ENCODE peak calls at places on chromosomes 12 and 14, in ten cellular contexts. Q is A549, K is GM12891, V is sigmoid colon, M is gastrocnemius medialis, H is upper lobe of left lung, N is thyroid gland, G is body of pancreas, O is uterus, L is stomach. J is an unnamed sample.

GRCh38 chr12:120453977-120454376 is 7.7 kb downstream of the GATC start:
- DNase-seq in Q (peak; percentile 61), K (no peak), V (no peak), M (no peak), H (no peak), N (no peak), G (no peak), O (no peak), L (no peak), J (peak; percentile 56)

GRCh38 chr12:82144505-82144904 is 213.7 kb downstream of the CCDC59 start:
- DNase-seq in Q (no peak), K (no peak), V (no peak), M (no peak), H (no peak), N (no peak), G (no peak), O (no peak), L (no peak), J (no peak)

GRCh38 chr14:21106191-21106505 is 5.3 kb downstream of the TMEM253 start:
- DNase-seq in Q (no peak), K (no peak), V (no peak), M (no peak), H (no peak), N (no peak), G (no peak), O (no peak), L (no peak), J (no peak)

GRCh38 chr12:118299791-118300460 is 72.8 kb downstream of the TAOK3 start:
- DNase-seq in Q (no peak), K (no peak), V (no peak), M (no peak), H (no peak), N (no peak), G (no peak), O (no peak), L (no peak), J (peak; percentile 11)

GRCh38 chr14:76997257-76997970 is 31.1 kb downstream of the IRF2BPL start:
- DNase-seq in Q (no peak), K (no peak), V (no peak), M (no peak), H (no peak), N (no peak), G (no peak), O (no peak), L (no peak), J (no peak)

GRCh38 chr12:57722716-57723629 is 15.6 kb downstream of the AGAP2 start:
- DNase-seq in Q (no peak), K (peak; percentile 12), V (no peak), M (no peak), H (no peak), N (no peak), G (no peak), O (no peak), L (no peak), J (no peak)

GRCh38 chr12:10213168-10214130 is 772 bp downstream of the GABARAPL1 start:
- DNase-seq in Q (peak; percentile 46), K (peak; percentile 49), V (peak; percentile 93), M (peak; percentile 85), H (peak; percentile 86), N (peak; percentile 72), G (peak; percentile 87), O (peak; percentile 83), L (peak; percentile 72), J (peak; percentile 88)

GRCh38 chr14:95515523-95516517 is 630 bp downstream of the SYNE3 start:
- DNase-seq in Q (peak; percentile 74), K (peak; percentile 91), V (peak; percentile 82), M (peak; percentile 64), H (peak; percentile 87), N (peak; percentile 70), G (peak; percentile 72), O (no peak), L (peak; percentile 78), J (peak; percentile 84)

GRCh38 chr14:101997429-101998336 is 33.3 kb downstream of the DYNC1H1 start:
- DNase-seq in Q (no peak), K (no peak), V (no peak), M (no peak), H (no peak), N (no peak), G (no peak), O (no peak), L (no peak), J (no peak)

GRCh38 chr12:93818488-93819047 is 141.4 kb downstream of the CRADD start:
- DNase-seq in Q (no peak), K (no peak), V (no peak), M (no peak), H (no peak), N (no peak), G (no peak), O (peak; percentile 63), L (no peak), J (no peak)

GRCh38 chr14:102008891-102009290 is 44.5 kb downstream of the DYNC1H1 start:
- DNase-seq in Q (no peak), K (no peak), V (no peak), M (no peak), H (no peak), N (no peak), G (no peak), O (no peak), L (no peak), J (no peak)

GRCh38 chr14:100362311-100362927 is 39.3 kb downstream of the SLC25A47 start:
- DNase-seq in Q (no peak), K (no peak), V (no peak), M (no peak), H (no peak), N (no peak), G (no peak), O (no peak), L (no peak), J (no peak)

GRCh38 chr12:30877110-30877875 is 49.3 kb upstream of the TSPAN11 start:
- DNase-seq in Q (no peak), K (no peak), V (no peak), M (no peak), H (peak; percentile 60), N (peak; percentile 30), G (no peak), O (no peak), L (no peak), J (no peak)

GRCh38 chr14:71333705-71334104 is 426.4 kb downstream of the PCNX1 start:
- DNase-seq in Q (no peak), K (no peak), V (no peak), M (no peak), H (no peak), N (no peak), G (no peak), O (no peak), L (no peak), J (no peak)

DNA sequence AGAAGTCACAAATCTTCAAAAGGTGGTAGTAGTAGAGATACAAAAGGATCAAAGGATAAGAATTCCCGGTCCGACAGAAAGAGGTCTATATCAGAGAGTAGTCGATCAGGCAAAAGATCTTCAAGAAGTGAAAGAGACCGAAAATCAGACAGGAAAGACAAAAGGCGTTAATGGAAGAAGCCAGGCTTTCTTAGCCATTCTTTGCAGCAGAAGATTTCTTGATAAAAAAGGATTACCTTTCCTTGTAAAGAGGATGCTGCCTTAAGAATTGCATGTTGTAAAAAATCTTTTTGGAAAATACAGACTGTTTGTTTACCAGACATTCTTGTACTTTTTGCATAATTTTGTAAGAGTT is 6.6 kb downstream of the PNN start:
- DNase-seq in Q (no peak), K (no peak), V (no peak), M (no peak), H (no peak), N (no peak), G (no peak), O (no peak), L (no peak), J (no peak)
- TF ChIP-seq POLR2A in Q (no peak), K (no peak), V (no peak), M (no peak), H (no peak), N (no peak), G (no peak), O (no peak), L (no peak), J (no peak)

DNA sequence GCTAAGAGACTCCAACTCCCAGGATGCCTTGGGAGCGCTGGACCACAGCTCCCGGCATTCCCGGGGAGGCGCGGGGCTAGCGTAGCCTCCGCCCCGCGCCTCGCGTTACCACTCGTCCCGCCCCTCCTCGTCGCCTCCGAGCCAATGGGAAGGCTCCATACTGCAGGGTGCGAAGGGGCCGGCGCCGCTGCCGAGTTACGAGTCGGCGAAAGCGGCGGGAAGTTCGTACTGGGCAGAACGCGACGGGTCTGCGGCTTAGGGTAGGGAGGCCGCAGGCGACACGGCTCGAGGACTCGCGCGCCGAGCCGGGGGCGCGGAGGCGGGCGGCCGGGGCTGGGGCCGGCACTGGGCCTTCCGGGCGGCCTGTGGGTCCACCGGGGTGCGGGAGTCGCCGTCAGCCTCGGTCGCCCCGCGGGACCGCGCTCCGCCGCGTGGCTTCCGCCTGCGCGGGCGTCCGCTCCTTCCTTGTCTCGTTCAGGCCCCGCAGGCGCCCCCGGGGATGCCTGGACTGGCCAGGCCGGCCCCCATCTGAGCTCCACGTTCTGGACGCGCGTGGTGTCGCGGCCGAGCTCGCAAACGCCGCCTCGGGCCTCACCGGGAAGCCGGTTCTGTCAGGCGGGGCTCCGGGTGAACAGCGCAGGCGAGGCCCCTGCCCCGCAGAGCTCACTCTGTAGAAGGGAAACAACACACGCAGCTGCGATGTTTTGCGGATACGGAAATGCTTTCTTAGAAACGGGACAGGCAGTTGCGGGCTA is at the start of gene VRK1:
- DNase-seq in Q (peak; percentile 85), K (peak; percentile 82), V (peak; percentile 97), M (peak; percentile 95), H (peak; percentile 97), N (peak; percentile 95), G (peak; percentile 95), O (peak; percentile 92), L (peak; percentile 97), J (peak; percentile 96)
- TF ChIP-seq POLR2A in Q (peak; percentile 66), K (peak; percentile 55), V (no peak), M (no peak), H (no peak), N (no peak), G (no peak), O (no peak), L (no peak), J (peak; percentile 88)

GRCh38 chr14:68787235-68787727 is 5.6 kb downstream of the ZFP36L1 start:
- DNase-seq in Q (no peak), K (no peak), V (peak; percentile 85), M (no peak), H (no peak), N (peak; percentile 26), G (peak; percentile 64), O (peak; percentile 53), L (peak; percentile 44), J (no peak)
- TF ChIP-seq POLR2A in Q (no peak), K (no peak), V (no peak), M (no peak), H (no peak), N (peak; percentile 9), G (peak; percentile 50), O (no peak), L (peak; percentile 24), J (peak; percentile 40)

GRCh38 chr12:48419409-48419935 is 52.9 kb upstream of the ANP32D start:
- DNase-seq in Q (no peak), K (no peak), V (no peak), M (no peak), H (no peak), N (no peak), G (no peak), O (no peak), L (no peak), J (no peak)

DNA sequence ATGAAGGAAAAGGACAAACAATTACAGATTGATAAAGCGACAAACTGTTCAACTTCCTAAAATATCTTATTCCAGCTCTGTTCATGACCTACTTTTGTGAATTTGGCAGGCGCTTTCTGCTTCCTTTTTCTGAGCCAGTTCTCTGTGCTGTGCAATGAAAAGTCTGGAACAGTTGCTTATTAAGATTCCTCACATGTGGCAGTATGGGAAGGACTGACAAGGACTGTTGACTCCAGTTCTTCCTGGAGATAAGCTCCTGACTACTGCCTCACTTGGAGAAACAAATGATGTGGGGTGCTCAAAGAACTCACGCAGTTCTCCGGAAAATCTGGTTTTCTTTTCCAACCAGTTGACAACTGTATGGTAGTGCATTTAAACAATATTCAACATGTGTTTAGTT is 58.3 kb upstream of the ANP32D start:
- DNase-seq in Q (no peak), K (no peak), V (peak; percentile 69), M (no peak), H (no peak), N (no peak), G (peak; percentile 22), O (no peak), L (no peak), J (no peak)
- TF ChIP-seq POLR2A in Q (no peak), K (no peak), V (no peak), M (no peak), H (no peak), N (no peak), G (no peak), O (no peak), L (no peak), J (no peak)